ENCODE peak calls at places on chromosomes 1 and 21, in eight cellular contexts. One of them, this sample, is unnamed.

GRCh38 chr1:33524586-33524985 is 52.1 kb downstream of the ZSCAN20 start:
- DNase-seq in RWPE2: no peak
- DNase-seq in nucleus accumbens: no peak
- DNase-seq in AML-193: peak; percentile 31
- DNase-seq in cardiac muscle cell: no peak
- DNase-seq in activated naive CD4-positive, alpha-beta T cell treated with Interleukin-2 at 50 U/mL for 16 hours: no peak
- DNase-seq in H4: no peak
- DNase-seq in H9: no peak
- DNase-seq in this sample: no peak

GRCh38 chr1:14926818-14927555 is 226.6 kb upstream of the TMEM51 start:
- DNase-seq in activated naive CD4-positive, alpha-beta T cell treated with Interleukin-2 at 50 U/mL for 16 hours: no peak
- DNase-seq in H9: no peak
- DNase-seq in nucleus accumbens: no peak
- DNase-seq in cardiac muscle cell: no peak
- DNase-seq in RWPE2: no peak
- DNase-seq in H4: no peak
- DNase-seq in AML-193: no peak
- DNase-seq in this sample: no peak

GRCh38 chr1:192588546-192588945 is 13.0 kb downstream of the RGS1 start:
- DNase-seq in cardiac muscle cell: peak; percentile 43
- DNase-seq in activated naive CD4-positive, alpha-beta T cell treated with Interleukin-2 at 50 U/mL for 16 hours: no peak
- DNase-seq in RWPE2: no peak
- DNase-seq in nucleus accumbens: no peak
- DNase-seq in AML-193: no peak
- DNase-seq in H9: no peak
- DNase-seq in H4: peak; percentile 29
- DNase-seq in this sample: no peak

GRCh38 chr1:175521265-175522040 is 221.9 kb downstream of the TNR start:
- DNase-seq in nucleus accumbens: no peak
- DNase-seq in cardiac muscle cell: no peak
- DNase-seq in AML-193: no peak
- DNase-seq in RWPE2: no peak
- DNase-seq in activated naive CD4-positive, alpha-beta T cell treated with Interleukin-2 at 50 U/mL for 16 hours: no peak
- DNase-seq in H4: no peak
- DNase-seq in H9: no peak
- DNase-seq in this sample: no peak

GRCh38 chr1:216368249-216368648 is 55.0 kb downstream of the USH2A start:
- DNase-seq in nucleus accumbens: no peak
- DNase-seq in AML-193: no peak
- DNase-seq in H9: no peak
- DNase-seq in RWPE2: no peak
- DNase-seq in cardiac muscle cell: no peak
- DNase-seq in activated naive CD4-positive, alpha-beta T cell treated with Interleukin-2 at 50 U/mL for 16 hours: no peak
- DNase-seq in H4: no peak
- DNase-seq in this sample: no peak

GRCh38 chr1:8211620-8212442 is 106.1 kb upstream of the SLC45A1 start:
- DNase-seq in nucleus accumbens: no peak
- DNase-seq in AML-193: peak; percentile 46
- DNase-seq in cardiac muscle cell: peak; percentile 99
- DNase-seq in H4: peak; percentile 100
- DNase-seq in H9: no peak
- DNase-seq in activated naive CD4-positive, alpha-beta T cell treated with Interleukin-2 at 50 U/mL for 16 hours: no peak
- DNase-seq in RWPE2: peak; percentile 90
- DNase-seq in this sample: peak; percentile 60

GRCh38 chr1:11920239-11920903 is 5.9 kb downstream of the KIAA2013 start:
- DNase-seq in nucleus accumbens: no peak
- DNase-seq in H9: no peak
- DNase-seq in AML-193: no peak
- DNase-seq in cardiac muscle cell: no peak
- DNase-seq in activated naive CD4-positive, alpha-beta T cell treated with Interleukin-2 at 50 U/mL for 16 hours: no peak
- DNase-seq in RWPE2: no peak
- DNase-seq in H4: no peak
- DNase-seq in this sample: no peak

GRCh38 chr1:161379071-161379470 is 11.4 kb upstream of the CFAP126 start:
- DNase-seq in activated naive CD4-positive, alpha-beta T cell treated with Interleukin-2 at 50 U/mL for 16 hours: no peak
- DNase-seq in cardiac muscle cell: peak; percentile 47
- DNase-seq in H9: peak; percentile 66
- DNase-seq in AML-193: no peak
- DNase-seq in nucleus accumbens: peak; percentile 20
- DNase-seq in H4: no peak
- DNase-seq in RWPE2: no peak
- DNase-seq in this sample: peak; percentile 26

GRCh38 chr21:27033467-27033866 is 66.6 kb upstream of the ADAMTS5 start:
- DNase-seq in AML-193: no peak
- DNase-seq in activated naive CD4-positive, alpha-beta T cell treated with Interleukin-2 at 50 U/mL for 16 hours: no peak
- DNase-seq in RWPE2: no peak
- DNase-seq in cardiac muscle cell: no peak
- DNase-seq in H9: no peak
- DNase-seq in H4: no peak
- DNase-seq in nucleus accumbens: no peak
- DNase-seq in this sample: no peak

GRCh38 chr1:24502168-24503002 is at the start of gene RCAN3:
- DNase-seq in H9: peak; percentile 87
- DNase-seq in AML-193: peak; percentile 85
- DNase-seq in cardiac muscle cell: peak; percentile 85
- DNase-seq in activated naive CD4-positive, alpha-beta T cell treated with Interleukin-2 at 50 U/mL for 16 hours: peak; percentile 91
- DNase-seq in H4: peak; percentile 80
- DNase-seq in nucleus accumbens: peak; percentile 66
- DNase-seq in RWPE2: peak; percentile 81
- DNase-seq in this sample: peak; percentile 88

GRCh38 chr1:209881271-209882018 is 53.7 kb downstream of the UTP25 start:
- DNase-seq in activated naive CD4-positive, alpha-beta T cell treated with Interleukin-2 at 50 U/mL for 16 hours: no peak
- DNase-seq in AML-193: no peak
- DNase-seq in cardiac muscle cell: no peak
- DNase-seq in nucleus accumbens: no peak
- DNase-seq in H9: no peak
- DNase-seq in RWPE2: no peak
- DNase-seq in H4: no peak
- DNase-seq in this sample: no peak

GRCh38 chr1:22317231-22317919 is 134.3 kb upstream of the ZBTB40 start:
- DNase-seq in H9: peak; percentile 77
- DNase-seq in nucleus accumbens: no peak
- DNase-seq in cardiac muscle cell: peak; percentile 20
- DNase-seq in RWPE2: no peak
- DNase-seq in H4: no peak
- DNase-seq in AML-193: no peak
- DNase-seq in activated naive CD4-positive, alpha-beta T cell treated with Interleukin-2 at 50 U/mL for 16 hours: no peak
- DNase-seq in this sample: peak; percentile 80

GRCh38 chr21:31554511-31555022 is 104.9 kb upstream of the SOD1 start:
- DNase-seq in AML-193: no peak
- DNase-seq in cardiac muscle cell: peak; percentile 61
- DNase-seq in RWPE2: no peak
- DNase-seq in H4: peak; percentile 85
- DNase-seq in activated naive CD4-positive, alpha-beta T cell treated with Interleukin-2 at 50 U/mL for 16 hours: peak; percentile 51
- DNase-seq in nucleus accumbens: no peak
- DNase-seq in H9: peak; percentile 63
- DNase-seq in this sample: peak; percentile 76

GRCh38 chr1:30747028-30748008 is 10.3 kb downstream of the LAPTM5 start:
- DNase-seq in nucleus accumbens: no peak
- DNase-seq in H9: no peak
- DNase-seq in AML-193: no peak
- DNase-seq in cardiac muscle cell: no peak
- DNase-seq in activated naive CD4-positive, alpha-beta T cell treated with Interleukin-2 at 50 U/mL for 16 hours: no peak
- DNase-seq in RWPE2: no peak
- DNase-seq in H4: no peak
- DNase-seq in this sample: no peak

GRCh38 chr1:21927531-21928237 is 9.4 kb downstream of the HSPG2 start:
- DNase-seq in H9: no peak
- DNase-seq in nucleus accumbens: no peak
- DNase-seq in activated naive CD4-positive, alpha-beta T cell treated with Interleukin-2 at 50 U/mL for 16 hours: no peak
- DNase-seq in AML-193: no peak
- DNase-seq in cardiac muscle cell: no peak
- DNase-seq in RWPE2: no peak
- DNase-seq in H4: no peak
- DNase-seq in this sample: no peak

This sample was measured in ELF-1.